ENCODE peak calls at places on chromosomes 13 and 19, in eight cellular contexts. P is dorsolateral prefrontal cortex; S is RKO; R is activated CD8-positive, alpha-beta memory T cell treated with anti-CD3 and anti-CD28 coated beads for 1 hour; Z is mesothelial cell of epicardium; A is ovary; O is cerebellar cortex; W is ELR. Q is an unnamed sample.

GRCh38 chr19:54526972-54527371 is 24.3 kb downstream of the LAIR2 start:
- DNase-seq in P (no peak), S (no peak), R (no peak), Z (no peak), A (no peak), O (no peak), W (no peak), Q (no peak)

GRCh38 chr13:50227356-50227755 is 212.1 kb downstream of the KCNRG start:
- DNase-seq in P (no peak), S (no peak), R (no peak), Z (no peak), A (no peak), O (no peak), W (no peak), Q (no peak)

GRCh38 chr13:53064721-53065120 is 36.1 kb downstream of the OLFM4 start:
- DNase-seq in P (no peak), S (no peak), R (no peak), Z (no peak), A (no peak), O (no peak), W (no peak), Q (no peak)

GRCh38 chr13:32267836-32268439 is 47.2 kb downstream of the ZAR1L start:
- DNase-seq in P (no peak), S (peak; percentile 25), R (peak; percentile 14), Z (no peak), A (no peak), O (peak; percentile 9), W (no peak), Q (no peak)

GRCh38 chr19:29006057-29006735 is 206.8 kb downstream of the UQCRFS1 start:
- DNase-seq in P (no peak), S (no peak), R (no peak), Z (no peak), A (no peak), O (no peak), W (peak; percentile 29), Q (no peak)

GRCh38 chr19:35107541-35107939 is 8.1 kb upstream of the FXYD3 start:
- DNase-seq in P (no peak), S (no peak), R (no peak), Z (no peak), A (no peak), O (no peak), W (peak; percentile 43), Q (no peak)

GRCh38 chr13:108213946-108214345 is 1.4 kb downstream of the LIG4 start:
- DNase-seq in P (no peak), S (peak; percentile 94), R (no peak), Z (no peak), A (no peak), O (peak; percentile 48), W (peak; percentile 64), Q (no peak)

GRCh38 chr13:102642475-102642874 is 45.7 kb downstream of the TPP2 start:
- DNase-seq in P (peak; percentile 72), S (no peak), R (no peak), Z (no peak), A (no peak), O (peak; percentile 75), W (no peak), Q (no peak)

Q was measured in type B pancreatic cell.